ENCODE peak calls at places on chromosome 15, in ten cellular contexts. T, I, Q, S, R, J, C, L, G and D are unnamed samples.

GRCh38 chr15:88400069-88400468 is 67.1 kb downstream of the MRPL46 start:
- DNase-seq in G (no peak), S (no peak), L (no peak), I (no peak), J (no peak), Q (no peak), C (no peak), T (no peak), R (no peak), D (no peak)

GRCh38 chr15:59746777-59747176 is 57.7 kb upstream of the BNIP2 start:
- DNase-seq in C (no peak), Q (no peak), T (no peak), L (no peak), S (no peak), R (peak), J (no peak), G (no peak), I (no peak), D (no peak)

GRCh38 chr15:77025941-77026411 is 31.1 kb downstream of the PSTPIP1 start:
- DNase-seq in S (no peak), T (no peak), Q (no peak), L (no peak), R (no peak), C (no peak), G (no peak), J (no peak), I (no peak), D (no peak)

GRCh38 chr15:70154440-70155347 is 57.0 kb upstream of the TLE3 start:
- DNase-seq in S (peak), Q (no peak), C (no peak), I (peak), L (peak), T (no peak), G (no peak), R (no peak), J (no peak), D (no peak)

GRCh38 chr15:56537881-56538280 is 72.9 kb upstream of the MNS1 start:
- DNase-seq in S (no peak), L (peak), T (peak), I (no peak), Q (no peak), R (no peak), J (peak), G (no peak), C (no peak), D (no peak)

GRCh38 chr15:40846846-40847224 is 3.0 kb downstream of the SPINT1 start:
- DNase-seq in J (no peak), G (no peak), T (no peak), L (no peak), S (no peak), I (no peak), Q (no peak), C (no peak), R (no peak), D (no peak)

GRCh38 chr15:48177383-48177874 is 666 bp downstream of the MYEF2 start:
- DNase-seq in Q (peak), R (peak), C (peak), J (no peak), T (peak), L (no peak), G (peak), S (peak), I (no peak), D (no peak)

GRCh38 chr15:68821898-68822380 is 1.2 kb upstream of the ANP32A start:
- DNase-seq in C (no peak), L (no peak), J (no peak), Q (no peak), G (no peak), R (no peak), T (no peak), I (no peak), S (peak), D (no peak)